ENCODE peak calls at places on chromosomes 3 and 15, in nine cellular contexts. W is body of pancreas; E is trophoblast cell; Z is cardiac muscle cell; T is psoas muscle; C is dorsolateral prefrontal cortex; S is naive thymus-derived CD4-positive, alpha-beta T cell; M is aorta; F is PC-3. N is an unnamed sample.

GRCh38 chr3:150691414-150692040 is 12.2 kb downstream of the ERICH6 start:
- DNase-seq in E (no peak), W (no peak), Z (no peak), M (no peak), S (no peak), F (no peak), T (no peak), C (no peak), N (no peak)

GRCh38 chr3:38648659-38649499 is 608 bp downstream of the SCN5A start:
- DNase-seq in C (no peak), T (peak), M (no peak), Z (no peak), F (no peak), S (no peak), W (no peak), E (no peak), N (no peak)

GRCh38 chr15:48466825-48467224 is 135.6 kb downstream of the DUT start:
- DNase-seq in F (no peak), S (no peak), E (no peak), W (no peak), T (no peak), M (no peak), C (no peak), Z (no peak), N (no peak)

GRCh38 chr3:71702131-71703024 is 22.8 kb downstream of the EIF4E3 start:
- DNase-seq in T (no peak), E (peak), F (peak), S (peak), C (no peak), W (no peak), M (no peak), Z (no peak), N (no peak)

GRCh38 chr3:194281766-194282165 is 69.4 kb downstream of the CPN2 start:
- DNase-seq in C (peak), M (no peak), Z (no peak), F (no peak), S (no peak), T (peak), E (no peak), W (no peak), N (no peak)

GRCh38 chr15:73982251-73982962 is 9.7 kb downstream of the STOML1 start:
- DNase-seq in F (peak), S (no peak), W (peak), Z (peak), M (peak), E (no peak), C (no peak), T (peak), N (no peak)

GRCh38 chr3:125257563-125257962 is 45.0 kb upstream of the SLC12A8 start:
- DNase-seq in M (no peak), T (no peak), W (no peak), C (no peak), S (no peak), E (no peak), F (no peak), Z (no peak), N (no peak)

GRCh38 chr3:11522398-11522715 is 121.4 kb downstream of the VGLL4 start:
- DNase-seq in W (no peak), E (peak), S (no peak), Z (no peak), M (no peak), C (no peak), F (peak), T (no peak), N (no peak)

GRCh38 chr15:57301307-57301706 is 75.0 kb upstream of the CGNL1 start:
- DNase-seq in M (no peak), E (no peak), F (no peak), Z (no peak), W (no peak), T (no peak), C (no peak), S (no peak), N (no peak)

GRCh38 chr3:178551916-178552321 is 15.7 kb downstream of the KCNMB2 start:
- DNase-seq in S (no peak), Z (peak), T (no peak), C (no peak), M (no peak), W (no peak), E (no peak), F (no peak), N (no peak)

GRCh38 chr15:71549100-71549499 is 261.3 kb upstream of the NR2E3 start:
- DNase-seq in C (no peak), F (no peak), W (no peak), T (no peak), S (no peak), E (no peak), Z (no peak), M (no peak), N (no peak)

GRCh38 chr3:52796411-52796810 is 1.8 kb downstream of the ITIH3 start:
- DNase-seq in Z (no peak), F (no peak), S (no peak), T (no peak), E (no peak), W (no peak), M (no peak), C (no peak), N (no peak)

GRCh38 chr3:194711913-194712312 is 26.2 kb downstream of the FAM43A start:
- DNase-seq in F (peak), E (peak), Z (peak), W (peak), T (peak), S (no peak), M (no peak), C (no peak), N (no peak)

GRCh38 chr15:78317145-78317836 is 17.9 kb upstream of the SKIC8 start:
- DNase-seq in T (no peak), C (no peak), S (no peak), E (peak), M (peak), Z (no peak), W (no peak), F (peak), N (peak)

GRCh38 chr15:75052972-75053747 is 29.8 kb downstream of the PPCDC start:
- DNase-seq in F (no peak), M (no peak), S (no peak), T (no peak), W (no peak), E (no peak), Z (no peak), C (no peak), N (no peak)

GRCh38 chr15:93524432-93524831 is 435.4 kb upstream of the RGMA start:
- DNase-seq in S (no peak), F (no peak), Z (no peak), W (peak), T (no peak), E (no peak), C (no peak), M (no peak), N (no peak)

GRCh38 chr3:69079269-69080159 is 651 bp downstream of the UBA3 start:
- DNase-seq in M (peak), W (no peak), S (peak), T (peak), E (peak), C (no peak), F (no peak), Z (no peak), N (no peak)

GRCh38 chr15:68674975-68675374 is 96.2 kb downstream of the CORO2B start:
- DNase-seq in C (peak), Z (peak), M (no peak), T (no peak), W (no peak), E (peak), S (no peak), F (no peak), N (no peak)

GRCh38 chr3:154864947-154865346 is 215.2 kb upstream of the MME start:
- DNase-seq in F (no peak), Z (no peak), S (no peak), M (no peak), T (no peak), E (no peak), C (no peak), W (no peak), N (no peak)

GRCh38 chr3:58051196-58051595 is 43.0 kb downstream of the FLNB start:
- DNase-seq in S (no peak), W (no peak), F (peak), T (no peak), M (peak), C (no peak), Z (peak), E (peak), N (no peak)

GRCh38 chr3:187210555-187211327 is 13.5 kb downstream of the RTP1 start:
- DNase-seq in T (no peak), E (no peak), S (no peak), W (no peak), F (no peak), C (no peak), Z (peak), M (no peak), N (no peak)

GRCh38 chr15:63476229-63476632 is 28.2 kb upstream of the USP3 start:
- DNase-seq in S (no peak), E (peak), W (no peak), M (no peak), T (no peak), Z (peak), C (no peak), F (peak), N (no peak)

GRCh38 chr3:194166682-194167479 is 30.9 kb downstream of the HES1 start:
- DNase-seq in Z (peak), M (no peak), C (no peak), S (no peak), T (no peak), W (peak), E (no peak), F (no peak), N (no peak)

GRCh38 chr15:59166156-59166555 is 40.5 kb upstream of the LDHAL6B start:
- DNase-seq in S (no peak), M (no peak), E (no peak), F (no peak), T (no peak), C (no peak), Z (peak), W (no peak), N (no peak)

GRCh38 chr3:81581966-81582599 is 179.4 kb downstream of the GBE1 start:
- DNase-seq in Z (peak), S (no peak), W (peak), T (no peak), F (peak), E (peak), C (peak), M (no peak), N (no peak)

GRCh38 chr3:24793896-24794295 is 299.2 kb upstream of the THRB start:
- DNase-seq in S (no peak), T (no peak), Z (no peak), F (no peak), E (no peak), M (no peak), C (no peak), W (no peak), N (no peak)

GRCh38 chr3:149941186-149941585 is 29.5 kb downstream of the PFN2 start:
- DNase-seq in E (no peak), M (no peak), F (no peak), Z (no peak), C (no peak), S (no peak), W (no peak), T (no peak), N (no peak)

GRCh38 chr15:32918481-32919026 is 200.8 kb downstream of the GREM1 start:
- DNase-seq in Z (no peak), C (no peak), F (no peak), M (no peak), S (no peak), W (no peak), T (no peak), E (peak), N (no peak)

GRCh38 chr3:143408771-143409170 is 289.2 kb downstream of the CHST2 start:
- DNase-seq in W (no peak), E (no peak), Z (no peak), T (no peak), C (no peak), F (no peak), M (no peak), S (no peak), N (no peak)

GRCh38 chr15:101675796-101676582 is 23.8 kb upstream of the TM2D3 start:
- DNase-seq in C (no peak), E (peak), T (no peak), F (peak), Z (peak), W (no peak), S (no peak), M (no peak), N (no peak)

GRCh38 chr15:59611277-59612260 is at the start of gene GCNT3:
- DNase-seq in E (no peak), F (peak), M (no peak), Z (peak), W (peak), C (no peak), T (no peak), S (no peak), N (no peak)

DNA sequence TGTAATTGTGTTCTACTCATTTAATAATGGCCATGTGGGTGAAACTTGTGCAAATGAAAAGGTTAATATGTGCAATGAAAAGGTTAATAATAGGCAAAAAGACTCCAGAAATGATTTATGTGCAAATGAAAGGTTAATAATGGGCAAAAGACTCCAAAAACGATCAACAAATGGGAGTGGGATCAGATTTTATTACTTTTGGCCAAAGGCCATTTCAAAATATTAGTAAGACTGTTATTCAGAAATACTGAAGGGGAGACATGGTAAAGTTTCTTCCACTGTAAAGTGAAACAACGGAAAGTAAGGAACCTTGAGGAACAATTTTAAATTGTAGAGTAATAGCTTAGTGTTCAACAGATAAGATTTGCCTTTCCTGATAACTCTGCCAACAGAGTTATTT is 40.7 kb downstream of the STARD9 start:
- DNase-seq in C (no peak), M (no peak), S (no peak), W (no peak), E (no peak), T (no peak), Z (no peak), F (no peak), N (no peak)
- H3K27ac ChIP-seq in C (no peak), M (no peak), S (no peak), W (no peak), E (no peak), T (no peak), Z (no peak), F (no peak), N (no peak)

DNA sequence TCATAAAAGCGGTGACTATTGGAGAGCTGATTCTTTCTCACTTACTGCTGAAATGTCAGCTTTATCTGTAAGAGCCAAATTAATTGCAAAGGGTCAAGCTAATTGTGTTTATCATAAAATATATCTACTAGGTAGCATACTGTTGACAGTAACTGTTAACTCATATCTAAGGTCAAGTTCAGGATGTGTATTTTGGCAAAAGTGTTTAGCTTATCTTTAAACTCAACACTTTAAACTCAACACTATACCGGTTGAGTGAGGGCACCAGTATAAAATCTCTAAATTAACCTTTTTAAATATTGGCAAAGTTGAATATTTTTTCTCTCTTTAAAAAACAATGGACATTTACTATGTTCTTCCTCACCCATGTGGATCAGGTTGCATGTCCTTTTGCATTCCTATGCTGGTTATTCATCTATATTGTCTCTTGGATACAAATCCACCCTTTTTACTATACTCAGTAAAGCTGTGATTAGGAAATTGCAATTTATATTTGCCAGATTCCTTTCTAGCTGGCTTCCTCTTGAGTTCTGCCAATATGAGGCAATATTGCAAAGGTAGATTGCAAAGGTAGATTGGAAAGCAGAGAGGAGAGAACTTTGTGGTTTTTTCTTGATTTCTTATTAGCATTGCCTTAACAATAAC is 344.6 kb upstream of the DCBLD2 start:
- DNase-seq in M (no peak), Z (peak), F (peak), E (peak), T (no peak), W (no peak), S (no peak), C (no peak), N (no peak)
- H3K27ac ChIP-seq in M (peak), Z (no peak), F (no peak), E (no peak), T (no peak), W (no peak), S (no peak), C (no peak), N (no peak)

GRCh38 chr3:49725906-49726681 is 2.3 kb upstream of the GMPPB start:
- DNase-seq in M (no peak), S (no peak), T (no peak), E (no peak), C (no peak), W (no peak), Z (no peak), F (no peak), N (no peak)
- H3K27ac ChIP-seq in M (no peak), S (peak), T (peak), E (no peak), C (no peak), W (peak), Z (no peak), F (no peak), N (no peak)

DNA sequence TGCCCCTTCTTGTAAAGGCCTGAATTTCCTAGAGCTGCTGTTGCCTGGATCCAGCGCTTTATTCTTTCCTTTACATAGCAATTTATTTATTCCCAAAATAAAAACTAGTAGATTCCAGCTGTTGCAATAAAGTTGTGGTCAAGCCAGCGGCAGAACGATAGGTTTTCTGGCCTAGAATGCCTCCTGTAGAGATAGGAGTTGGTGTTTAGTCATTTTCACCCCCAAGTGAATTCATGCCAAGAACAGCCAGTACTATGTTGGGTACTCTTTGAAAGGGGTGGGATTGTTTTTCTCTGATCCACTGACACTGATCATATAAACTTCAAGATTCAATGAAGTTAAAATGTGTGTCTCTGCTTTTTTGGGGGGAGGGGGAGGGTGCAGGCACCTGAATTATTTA is 69.7 kb downstream of the KLHL25 start:
- DNase-seq in Z (peak), F (no peak), M (no peak), T (no peak), S (no peak), C (no peak), W (no peak), E (no peak), N (no peak)
- H3K27ac ChIP-seq in Z (peak), F (no peak), M (peak), T (peak), S (peak), C (no peak), W (peak), E (no peak), N (no peak)

GRCh38 chr15:51830279-51830806 is 890 bp downstream of the TMOD3 start:
- DNase-seq in F (peak), M (no peak), T (no peak), S (peak), W (no peak), Z (peak), E (no peak), C (no peak), N (no peak)
- H3K27ac ChIP-seq in F (peak), M (peak), T (peak), S (peak), W (peak), Z (peak), E (peak), C (peak), N (peak)

GRCh38 chr15:67144609-67145306 is 79.4 kb downstream of the SMAD3 start:
- DNase-seq in C (no peak), E (peak), F (no peak), M (no peak), T (no peak), Z (peak), W (no peak), S (no peak), N (no peak)

GRCh38 chr15:67145307-67145610 is 79.9 kb downstream of the SMAD3 start:
- DNase-seq in C (no peak), S (no peak), Z (no peak), F (no peak), M (no peak), W (no peak), E (no peak), T (no peak), N (no peak)

GRCh38 chr15:67146214-67146613 is 80.8 kb downstream of the SMAD3 start:
- DNase-seq in W (peak), S (no peak), E (no peak), M (no peak), F (peak), Z (peak), T (peak), C (no peak), N (no peak)

GRCh38 chr15:67146875-67147381 is 81.5 kb downstream of the SMAD3 start:
- DNase-seq in M (peak), C (no peak), S (no peak), E (peak), F (peak), T (peak), Z (peak), W (no peak), N (no peak)

GRCh38 chr15:67145710-67146109 is 80.3 kb downstream of the SMAD3 start:
- DNase-seq in M (no peak), E (no peak), T (no peak), W (no peak), F (no peak), C (no peak), Z (no peak), S (no peak), N (no peak)
- H3K27ac ChIP-seq in M (no peak), E (peak), T (peak), W (peak), F (peak), C (no peak), Z (no peak), S (no peak), N (no peak)

GRCh38 chr15:94671845-94672524 is 440.6 kb downstream of the MCTP2 start:
- DNase-seq in F (peak), T (no peak), Z (peak), C (no peak), W (peak), S (no peak), E (no peak), M (no peak), N (no peak)
- H3K27ac ChIP-seq in F (no peak), T (peak), Z (no peak), C (no peak), W (no peak), S (no peak), E (no peak), M (no peak), N (no peak)

GRCh38 chr3:112746675-112747276 is 99.9 kb downstream of the CD200R1L start:
- DNase-seq in T (no peak), S (no peak), C (no peak), Z (peak), W (no peak), F (no peak), E (peak), M (no peak), N (no peak)
- H3K27ac ChIP-seq in T (no peak), S (no peak), C (no peak), Z (no peak), W (no peak), F (no peak), E (peak), M (no peak), N (no peak)